ENCODE peak calls at places on chromosomes 6 and 20, in seven cellular contexts. One of them, this sample, is unnamed.

GRCh38 chr6:159092631-159093030 is 47.8 kb upstream of the TAGAP start:
- DNase-seq in suprapubic skin: no peak
- DNase-seq in vagina: peak; percentile 49
- DNase-seq in breast epithelium: no peak
- DNase-seq in stomach: no peak
- DNase-seq in spleen: no peak
- DNase-seq in GM12891: no peak
- DNase-seq in this sample: no peak

GRCh38 chr20:46695888-46696287 is 6.6 kb upstream of the TP53RK start:
- DNase-seq in suprapubic skin: no peak
- DNase-seq in vagina: no peak
- DNase-seq in spleen: no peak
- DNase-seq in breast epithelium: no peak
- DNase-seq in GM12891: no peak
- DNase-seq in stomach: no peak
- DNase-seq in this sample: no peak

GRCh38 chr6:41229716-41230115 is 1.6 kb downstream of the TREML4 start:
- DNase-seq in suprapubic skin: no peak
- DNase-seq in spleen: no peak
- DNase-seq in stomach: no peak
- DNase-seq in vagina: no peak
- DNase-seq in breast epithelium: no peak
- DNase-seq in GM12891: no peak
- DNase-seq in this sample: no peak

GRCh38 chr20:41702647-41703046 is 84.5 kb upstream of the CHD6 start:
- DNase-seq in suprapubic skin: no peak
- DNase-seq in stomach: no peak
- DNase-seq in breast epithelium: no peak
- DNase-seq in spleen: no peak
- DNase-seq in GM12891: no peak
- DNase-seq in vagina: no peak
- DNase-seq in this sample: no peak

GRCh38 chr6:30646450-30647038 is 389 bp upstream of the C6orf136 start:
- DNase-seq in breast epithelium: no peak
- DNase-seq in spleen: peak; percentile 80
- DNase-seq in stomach: peak; percentile 95
- DNase-seq in suprapubic skin: no peak
- DNase-seq in GM12891: no peak
- DNase-seq in vagina: no peak
- DNase-seq in this sample: peak; percentile 93

GRCh38 chr20:5657190-5657872 is 92.9 kb upstream of the SHLD1 start:
- DNase-seq in breast epithelium: peak; percentile 45
- DNase-seq in stomach: no peak
- DNase-seq in suprapubic skin: no peak
- DNase-seq in vagina: no peak
- DNase-seq in spleen: no peak
- DNase-seq in GM12891: no peak
- DNase-seq in this sample: peak; percentile 91

GRCh38 chr6:32430179-32430578 is 9.5 kb upstream of the HLA-DRA start:
- DNase-seq in breast epithelium: no peak
- DNase-seq in stomach: no peak
- DNase-seq in GM12891: no peak
- DNase-seq in spleen: no peak
- DNase-seq in vagina: no peak
- DNase-seq in suprapubic skin: no peak
- DNase-seq in this sample: no peak

GRCh38 chr6:70327036-70327435 is 24.2 kb upstream of the COL9A1 start:
- DNase-seq in GM12891: no peak
- DNase-seq in breast epithelium: no peak
- DNase-seq in stomach: no peak
- DNase-seq in suprapubic skin: no peak
- DNase-seq in spleen: no peak
- DNase-seq in vagina: no peak
- DNase-seq in this sample: no peak

GRCh38 chr6:104326173-104327001 is 533.3 kb downstream of the HACE1 start:
- DNase-seq in breast epithelium: no peak
- DNase-seq in stomach: no peak
- DNase-seq in suprapubic skin: no peak
- DNase-seq in vagina: no peak
- DNase-seq in spleen: no peak
- DNase-seq in GM12891: no peak
- DNase-seq in this sample: no peak

GRCh38 chr6:155628315-155628714 is 172.7 kb upstream of the NOX3 start:
- DNase-seq in breast epithelium: no peak
- DNase-seq in GM12891: no peak
- DNase-seq in spleen: no peak
- DNase-seq in suprapubic skin: no peak
- DNase-seq in vagina: no peak
- DNase-seq in stomach: no peak
- DNase-seq in this sample: no peak

GRCh38 chr6:35017461-35018183 is 123.5 kb downstream of the TCP11 start:
- DNase-seq in stomach: no peak
- DNase-seq in spleen: no peak
- DNase-seq in GM12891: no peak
- DNase-seq in suprapubic skin: no peak
- DNase-seq in breast epithelium: no peak
- DNase-seq in vagina: no peak
- DNase-seq in this sample: peak; percentile 69

GRCh38 chr6:163291622-163292021 is 122.9 kb upstream of the QKI start:
- DNase-seq in suprapubic skin: no peak
- DNase-seq in stomach: no peak
- DNase-seq in vagina: no peak
- DNase-seq in breast epithelium: no peak
- DNase-seq in spleen: no peak
- DNase-seq in GM12891: no peak
- DNase-seq in this sample: peak; percentile 67

GRCh38 chr6:1952726-1953360 is 292.6 kb downstream of the GMDS start:
- DNase-seq in spleen: no peak
- DNase-seq in GM12891: no peak
- DNase-seq in breast epithelium: no peak
- DNase-seq in stomach: no peak
- DNase-seq in suprapubic skin: no peak
- DNase-seq in vagina: no peak
- DNase-seq in this sample: no peak

GRCh38 chr6:136989591-136990578 is 54.9 kb downstream of the IL20RA start:
- DNase-seq in suprapubic skin: no peak
- DNase-seq in GM12891: no peak
- DNase-seq in breast epithelium: no peak
- DNase-seq in vagina: no peak
- DNase-seq in spleen: no peak
- DNase-seq in stomach: no peak
- DNase-seq in this sample: no peak

GRCh38 chr6:2353412-2354137 is 108.2 kb upstream of the GMDS start:
- DNase-seq in stomach: peak; percentile 78
- DNase-seq in breast epithelium: peak; percentile 58
- DNase-seq in suprapubic skin: no peak
- DNase-seq in spleen: no peak
- DNase-seq in GM12891: peak; percentile 33
- DNase-seq in vagina: no peak
- DNase-seq in this sample: peak; percentile 92

GRCh38 chr6:149147939-149148718 is 169.4 kb upstream of the TAB2 start:
- DNase-seq in suprapubic skin: no peak
- DNase-seq in breast epithelium: no peak
- DNase-seq in vagina: no peak
- DNase-seq in stomach: no peak
- DNase-seq in spleen: no peak
- DNase-seq in GM12891: no peak
- DNase-seq in this sample: no peak

GRCh38 chr6:145734486-145735355 is 599 bp downstream of the EPM2A start:
- DNase-seq in stomach: peak; percentile 87
- DNase-seq in spleen: peak; percentile 95
- DNase-seq in suprapubic skin: peak; percentile 93
- DNase-seq in vagina: peak; percentile 91
- DNase-seq in breast epithelium: peak; percentile 75
- DNase-seq in GM12891: peak; percentile 46
- DNase-seq in this sample: peak; percentile 89

GRCh38 chr6:47000842-47001241 is 41.3 kb downstream of the ADGRF1 start:
- DNase-seq in GM12891: no peak
- DNase-seq in stomach: no peak
- DNase-seq in vagina: no peak
- DNase-seq in suprapubic skin: no peak
- DNase-seq in spleen: no peak
- DNase-seq in breast epithelium: peak; percentile 53
- DNase-seq in this sample: no peak

GRCh38 chr6:106373502-106374239 is 13.2 kb downstream of the CRYBG1 start:
- DNase-seq in stomach: no peak
- DNase-seq in spleen: no peak
- DNase-seq in vagina: no peak
- DNase-seq in breast epithelium: no peak
- DNase-seq in suprapubic skin: no peak
- DNase-seq in GM12891: no peak
- DNase-seq in this sample: no peak

GRCh38 chr6:85348643-85349042 is 101.2 kb upstream of the NT5E start:
- DNase-seq in suprapubic skin: no peak
- DNase-seq in vagina: no peak
- DNase-seq in stomach: no peak
- DNase-seq in breast epithelium: no peak
- DNase-seq in GM12891: no peak
- DNase-seq in spleen: no peak
- DNase-seq in this sample: no peak

GRCh38 chr6:85347787-85348186 is 102.1 kb upstream of the NT5E start:
- DNase-seq in spleen: no peak
- DNase-seq in stomach: no peak
- DNase-seq in vagina: no peak
- DNase-seq in GM12891: no peak
- DNase-seq in breast epithelium: no peak
- DNase-seq in suprapubic skin: no peak
- DNase-seq in this sample: no peak

GRCh38 chr6:85346196-85346595 is 103.7 kb upstream of the NT5E start:
- DNase-seq in breast epithelium: no peak
- DNase-seq in GM12891: no peak
- DNase-seq in spleen: no peak
- DNase-seq in vagina: no peak
- DNase-seq in suprapubic skin: no peak
- DNase-seq in stomach: no peak
- DNase-seq in this sample: no peak

GRCh38 chr6:85343428-85343827 is 106.5 kb upstream of the NT5E start:
- DNase-seq in stomach: no peak
- DNase-seq in vagina: no peak
- DNase-seq in GM12891: no peak
- DNase-seq in suprapubic skin: no peak
- DNase-seq in spleen: no peak
- DNase-seq in breast epithelium: no peak
- DNase-seq in this sample: no peak

GRCh38 chr6:85344996-85345395 is 104.9 kb upstream of the NT5E start:
- DNase-seq in GM12891: no peak
- DNase-seq in suprapubic skin: no peak
- DNase-seq in breast epithelium: no peak
- DNase-seq in stomach: no peak
- DNase-seq in vagina: no peak
- DNase-seq in spleen: no peak
- DNase-seq in this sample: no peak
- TF ChIP-seq POLR2AphosphoS5 in GM12891: no peak
- TF ChIP-seq POLR2AphosphoS5 in suprapubic skin: no peak
- TF ChIP-seq POLR2AphosphoS5 in breast epithelium: no peak
- TF ChIP-seq POLR2AphosphoS5 in stomach: no peak
- TF ChIP-seq POLR2AphosphoS5 in vagina: no peak
- TF ChIP-seq POLR2AphosphoS5 in spleen: no peak
- TF ChIP-seq POLR2AphosphoS5 in this sample: no peak

DNA sequence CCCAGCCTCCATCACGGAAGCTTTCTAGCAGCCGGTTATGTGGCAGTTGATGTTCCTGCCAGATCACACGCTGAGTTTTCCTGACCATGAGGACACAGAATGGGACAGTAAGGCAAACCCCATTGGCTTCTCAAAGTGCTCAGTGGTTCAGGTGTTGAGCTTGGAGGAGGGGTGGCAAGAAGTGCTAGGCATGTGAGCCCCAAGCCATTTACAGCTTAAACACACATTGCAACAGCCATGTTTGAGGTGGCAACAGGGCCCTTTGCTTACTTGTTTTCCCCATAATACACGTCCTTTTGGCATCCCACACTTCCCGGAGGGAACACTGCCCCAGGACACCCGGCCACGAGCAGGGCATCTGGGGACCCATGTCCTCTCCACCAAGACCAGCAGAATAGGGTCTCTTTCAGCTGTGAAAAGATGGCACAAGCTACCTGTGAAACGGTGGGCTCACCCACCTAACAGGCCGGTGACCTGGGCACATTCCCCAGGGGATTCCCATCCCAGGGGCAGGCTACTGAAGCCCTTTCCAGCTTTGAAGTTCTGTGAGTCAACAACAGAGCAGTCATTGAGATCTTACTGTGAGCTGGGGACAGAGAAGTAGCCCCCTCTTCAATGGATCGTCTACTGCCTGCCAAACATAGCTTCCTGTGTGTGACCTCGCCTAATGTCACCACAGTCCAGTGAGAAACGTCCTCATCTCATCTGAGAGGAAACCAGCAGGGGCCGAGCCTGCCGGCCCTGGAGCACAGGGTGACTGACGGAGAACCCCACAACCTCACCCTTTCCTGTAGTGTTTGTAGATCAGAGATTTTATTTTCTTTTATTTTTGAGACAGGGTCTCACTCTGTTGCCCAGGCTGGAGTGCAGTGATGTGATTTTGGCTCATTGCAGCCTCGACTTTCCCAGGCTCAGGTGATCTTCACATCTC is 4.0 kb upstream of the TLDC2 start:
- DNase-seq in stomach: no peak
- DNase-seq in spleen: peak; percentile 56
- DNase-seq in breast epithelium: no peak
- DNase-seq in vagina: no peak
- DNase-seq in suprapubic skin: no peak
- DNase-seq in GM12891: no peak
- DNase-seq in this sample: no peak
- TF ChIP-seq POLR2AphosphoS5 in stomach: no peak
- TF ChIP-seq POLR2AphosphoS5 in spleen: no peak
- TF ChIP-seq POLR2AphosphoS5 in breast epithelium: no peak
- TF ChIP-seq POLR2AphosphoS5 in vagina: no peak
- TF ChIP-seq POLR2AphosphoS5 in suprapubic skin: no peak
- TF ChIP-seq POLR2AphosphoS5 in GM12891: no peak
- TF ChIP-seq POLR2AphosphoS5 in this sample: no peak

GRCh38 chr6:80206758-80207157 is 100.3 kb downstream of the BCKDHB start:
- DNase-seq in breast epithelium: no peak
- DNase-seq in spleen: no peak
- DNase-seq in stomach: no peak
- DNase-seq in suprapubic skin: no peak
- DNase-seq in GM12891: no peak
- DNase-seq in vagina: no peak
- DNase-seq in this sample: no peak
- TF ChIP-seq POLR2AphosphoS5 in breast epithelium: no peak
- TF ChIP-seq POLR2AphosphoS5 in spleen: no peak
- TF ChIP-seq POLR2AphosphoS5 in stomach: no peak
- TF ChIP-seq POLR2AphosphoS5 in suprapubic skin: no peak
- TF ChIP-seq POLR2AphosphoS5 in GM12891: no peak
- TF ChIP-seq POLR2AphosphoS5 in vagina: no peak
- TF ChIP-seq POLR2AphosphoS5 in this sample: no peak

DNA sequence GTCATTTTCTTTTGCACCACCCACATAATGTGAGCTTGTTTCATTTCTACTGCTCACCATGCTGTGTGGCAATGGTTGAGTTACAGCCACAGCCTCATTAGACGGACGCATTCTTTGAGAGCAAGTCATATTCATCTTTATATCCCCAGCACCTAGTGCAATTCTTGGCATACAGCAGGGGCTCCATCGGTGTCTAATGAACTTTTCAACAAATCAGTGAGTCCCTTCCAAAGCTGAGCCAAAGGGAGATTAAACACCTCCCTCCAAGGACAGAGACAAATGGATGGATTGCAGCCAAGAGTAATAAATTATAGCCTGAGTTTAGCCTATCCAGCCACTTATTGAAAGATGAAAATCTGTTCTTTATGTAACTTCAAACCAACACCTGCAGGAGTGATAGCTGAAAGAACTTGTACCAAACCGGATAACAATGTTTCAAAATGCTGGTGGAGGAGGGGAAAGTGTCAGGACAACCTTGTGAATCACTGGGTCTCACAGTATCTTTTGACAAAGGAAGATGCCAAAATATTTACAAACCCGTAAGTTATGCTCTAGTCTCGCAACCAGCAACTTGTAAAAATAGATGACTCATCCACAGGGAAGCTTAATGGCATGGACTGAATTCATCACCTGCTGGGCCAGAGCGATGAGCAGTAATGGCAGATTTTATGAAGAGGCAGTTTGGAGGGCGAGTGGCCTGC is 139.0 kb downstream of the PXDC1 start:
- DNase-seq in breast epithelium: peak; percentile 20
- DNase-seq in suprapubic skin: peak; percentile 18
- DNase-seq in spleen: no peak
- DNase-seq in vagina: peak; percentile 89
- DNase-seq in stomach: no peak
- DNase-seq in GM12891: no peak
- DNase-seq in this sample: peak; percentile 34
- TF ChIP-seq POLR2AphosphoS5 in breast epithelium: no peak
- TF ChIP-seq POLR2AphosphoS5 in suprapubic skin: no peak
- TF ChIP-seq POLR2AphosphoS5 in spleen: no peak
- TF ChIP-seq POLR2AphosphoS5 in vagina: no peak
- TF ChIP-seq POLR2AphosphoS5 in stomach: no peak
- TF ChIP-seq POLR2AphosphoS5 in GM12891: no peak
- TF ChIP-seq POLR2AphosphoS5 in this sample: no peak

This sample was measured in endothelial cell of umbilical vein.